ENCODE peak calls at places on chromosome 14, in nine cellular contexts. One of them, this sample, is unnamed. For H3K36me3 and H3K27me3, the result is how much of the 10 kb centered on the place peaks cover.

GRCh38 chr14:81710232-81710845 is 176.7 kb upstream of the SEL1L start:
- DNase-seq in testis: peak
- DNase-seq in HCT116: peak
- DNase-seq in right lobe of liver: no peak
- DNase-seq in IMR-90: peak
- DNase-seq in HepG2: peak
- DNase-seq in uterus: no peak
- DNase-seq in stomach: no peak
- DNase-seq in breast epithelium: no peak
- DNase-seq in this sample: peak

GRCh38 chr14:64459737-64460136 is 5.6 kb upstream of the AKAP5 start:
- DNase-seq in testis: no peak
- DNase-seq in HCT116: no peak
- DNase-seq in right lobe of liver: no peak
- DNase-seq in IMR-90: no peak
- DNase-seq in HepG2: no peak
- DNase-seq in uterus: no peak
- DNase-seq in stomach: no peak
- DNase-seq in breast epithelium: no peak
- DNase-seq in this sample: no peak

GRCh38 chr14:77122555-77123125 is 19.0 kb downstream of the ZDHHC22 start:
- DNase-seq in testis: no peak
- DNase-seq in HCT116: no peak
- DNase-seq in right lobe of liver: no peak
- DNase-seq in IMR-90: no peak
- DNase-seq in HepG2: no peak
- DNase-seq in uterus: no peak
- DNase-seq in stomach: no peak
- DNase-seq in breast epithelium: no peak
- DNase-seq in this sample: no peak

GRCh38 chr14:101492716-101493115 is 68.6 kb upstream of the DIO3 start:
- DNase-seq in testis: peak
- DNase-seq in HCT116: no peak
- DNase-seq in right lobe of liver: peak
- DNase-seq in IMR-90: no peak
- DNase-seq in HepG2: no peak
- DNase-seq in uterus: peak
- DNase-seq in stomach: no peak
- DNase-seq in breast epithelium: no peak
- DNase-seq in this sample: no peak

GRCh38 chr14:85124896-85125295 is 405.0 kb upstream of the FLRT2 start:
- DNase-seq in testis: no peak
- DNase-seq in HCT116: no peak
- DNase-seq in right lobe of liver: no peak
- DNase-seq in IMR-90: no peak
- DNase-seq in HepG2: no peak
- DNase-seq in uterus: no peak
- DNase-seq in stomach: no peak
- DNase-seq in breast epithelium: no peak
- DNase-seq in this sample: no peak

GRCh38 chr14:59283380-59283779 is 94.9 kb downstream of the DAAM1 start:
- DNase-seq in testis: no peak
- DNase-seq in HCT116: no peak
- DNase-seq in right lobe of liver: no peak
- DNase-seq in IMR-90: peak
- DNase-seq in HepG2: peak
- DNase-seq in uterus: no peak
- DNase-seq in stomach: no peak
- DNase-seq in breast epithelium: no peak
- DNase-seq in this sample: no peak

GRCh38 chr14:29576997-29577396 is 350.6 kb downstream of the PRKD1 start:
- DNase-seq in testis: no peak
- DNase-seq in HCT116: no peak
- DNase-seq in right lobe of liver: no peak
- DNase-seq in IMR-90: peak
- DNase-seq in HepG2: no peak
- DNase-seq in uterus: no peak
- DNase-seq in stomach: no peak
- DNase-seq in breast epithelium: no peak
- DNase-seq in this sample: no peak

GRCh38 chr14:26199599-26200370 is 398.0 kb downstream of the NOVA1 start:
- DNase-seq in testis: no peak
- DNase-seq in HCT116: no peak
- DNase-seq in right lobe of liver: no peak
- DNase-seq in IMR-90: no peak
- DNase-seq in HepG2: no peak
- DNase-seq in uterus: no peak
- DNase-seq in stomach: no peak
- DNase-seq in breast epithelium: no peak
- DNase-seq in this sample: no peak

GRCh38 chr14:95705518-95705917 is 8.4 kb downstream of the TCL1A start:
- DNase-seq in testis: no peak
- DNase-seq in HCT116: no peak
- DNase-seq in right lobe of liver: no peak
- DNase-seq in IMR-90: no peak
- DNase-seq in HepG2: no peak
- DNase-seq in uterus: no peak
- DNase-seq in stomach: no peak
- DNase-seq in breast epithelium: no peak
- DNase-seq in this sample: no peak

GRCh38 chr14:102071283-102071998 is 15.4 kb downstream of the HSP90AA1 start:
- DNase-seq in testis: no peak
- DNase-seq in HCT116: peak
- DNase-seq in right lobe of liver: peak
- DNase-seq in IMR-90: peak
- DNase-seq in HepG2: peak
- DNase-seq in uterus: no peak
- DNase-seq in stomach: no peak
- DNase-seq in breast epithelium: peak
- DNase-seq in this sample: peak

GRCh38 chr14:22097606-22098292 is 424.1 kb upstream of the OR4E1 start:
- DNase-seq in testis: no peak
- DNase-seq in HCT116: no peak
- DNase-seq in right lobe of liver: no peak
- DNase-seq in IMR-90: no peak
- DNase-seq in HepG2: no peak
- DNase-seq in uterus: no peak
- DNase-seq in stomach: no peak
- DNase-seq in breast epithelium: no peak
- DNase-seq in this sample: no peak

GRCh38 chr14:92026548-92027190 is 13.2 kb downstream of the TRIP11 start:
- DNase-seq in testis: no peak
- DNase-seq in HCT116: no peak
- DNase-seq in right lobe of liver: no peak
- DNase-seq in IMR-90: no peak
- DNase-seq in HepG2: no peak
- DNase-seq in uterus: no peak
- DNase-seq in stomach: no peak
- DNase-seq in breast epithelium: no peak
- DNase-seq in this sample: no peak

GRCh38 chr14:99597911-99598600 is 6.0 kb downstream of the CCDC85C start:
- DNase-seq in testis: no peak
- DNase-seq in HCT116: no peak
- DNase-seq in right lobe of liver: no peak
- DNase-seq in IMR-90: no peak
- DNase-seq in HepG2: no peak
- DNase-seq in uterus: no peak
- DNase-seq in stomach: no peak
- DNase-seq in breast epithelium: no peak
- DNase-seq in this sample: no peak

GRCh38 chr14:60965402-60965801 is 15.5 kb downstream of the TRMT5 start:
- DNase-seq in testis: no peak
- DNase-seq in HCT116: no peak
- DNase-seq in right lobe of liver: no peak
- DNase-seq in IMR-90: peak
- DNase-seq in HepG2: no peak
- DNase-seq in uterus: no peak
- DNase-seq in stomach: no peak
- DNase-seq in breast epithelium: no peak
- DNase-seq in this sample: no peak

GRCh38 chr14:95273041-95273978 is 46.4 kb downstream of the CLMN start:
- DNase-seq in testis: no peak
- DNase-seq in HCT116: no peak
- DNase-seq in right lobe of liver: no peak
- DNase-seq in IMR-90: no peak
- DNase-seq in HepG2: peak
- DNase-seq in uterus: no peak
- DNase-seq in stomach: peak
- DNase-seq in breast epithelium: peak
- DNase-seq in this sample: no peak

GRCh38 chr14:104977681-104978647 is at the start of gene AHNAK2:
- DNase-seq in testis: peak
- DNase-seq in HCT116: peak
- DNase-seq in right lobe of liver: peak
- DNase-seq in IMR-90: peak
- DNase-seq in HepG2: peak
- DNase-seq in uterus: peak
- DNase-seq in stomach: peak
- DNase-seq in breast epithelium: no peak
- DNase-seq in this sample: peak
- TF ChIP-seq POLR2A in testis: no peak
- TF ChIP-seq POLR2A in HCT116: peak
- TF ChIP-seq POLR2A in right lobe of liver: peak
- TF ChIP-seq POLR2A in IMR-90: no peak
- TF ChIP-seq POLR2A in HepG2: no peak
- TF ChIP-seq POLR2A in uterus: peak
- TF ChIP-seq POLR2A in stomach: no peak
- TF ChIP-seq POLR2A in breast epithelium: no peak
- TF ChIP-seq POLR2A in this sample: no peak

GRCh38 chr14:67370830-67371229 is 10.7 kb downstream of the EIF2S1 start:
- DNase-seq in testis: no peak
- DNase-seq in HCT116: no peak
- DNase-seq in right lobe of liver: no peak
- DNase-seq in IMR-90: peak
- DNase-seq in HepG2: no peak
- DNase-seq in uterus: no peak
- DNase-seq in stomach: no peak
- DNase-seq in breast epithelium: no peak
- DNase-seq in this sample: no peak

GRCh38 chr14:67373347-67373746 is 13.2 kb downstream of the EIF2S1 start:
- DNase-seq in testis: no peak
- DNase-seq in HCT116: no peak
- DNase-seq in right lobe of liver: no peak
- DNase-seq in IMR-90: no peak
- DNase-seq in HepG2: no peak
- DNase-seq in uterus: no peak
- DNase-seq in stomach: no peak
- DNase-seq in breast epithelium: no peak
- DNase-seq in this sample: no peak

GRCh38 chr14:67371247-67372148 is 11.4 kb downstream of the EIF2S1 start:
- DNase-seq in testis: no peak
- DNase-seq in HCT116: no peak
- DNase-seq in right lobe of liver: no peak
- DNase-seq in IMR-90: no peak
- DNase-seq in HepG2: no peak
- DNase-seq in uterus: no peak
- DNase-seq in stomach: no peak
- DNase-seq in breast epithelium: no peak
- DNase-seq in this sample: no peak

GRCh38 chr14:67377916-67378315 is 17.8 kb downstream of the EIF2S1 start:
- DNase-seq in testis: no peak
- DNase-seq in HCT116: no peak
- DNase-seq in right lobe of liver: no peak
- DNase-seq in IMR-90: no peak
- DNase-seq in HepG2: no peak
- DNase-seq in uterus: no peak
- DNase-seq in stomach: no peak
- DNase-seq in breast epithelium: no peak
- DNase-seq in this sample: no peak

DNA sequence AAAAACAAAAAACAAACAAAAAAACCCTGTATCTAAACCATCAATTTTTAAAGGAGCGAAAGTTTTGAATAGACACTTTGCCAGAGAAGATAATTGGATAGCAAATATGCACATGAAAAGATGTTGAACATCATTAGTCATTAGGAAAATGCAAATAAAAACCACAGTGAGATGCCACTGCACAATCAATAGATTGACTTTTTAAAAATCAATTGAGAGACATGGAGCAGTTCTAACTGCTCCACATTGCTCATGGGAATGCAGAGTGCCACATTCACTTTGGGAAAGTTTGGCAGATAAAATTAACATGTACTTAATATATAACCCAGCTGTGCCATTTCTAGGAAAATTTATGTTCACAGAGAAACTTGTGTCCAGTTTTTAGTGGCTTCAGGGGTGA is 12.7 kb downstream of the EIF2S1 start:
- DNase-seq in testis: no peak
- DNase-seq in HCT116: no peak
- DNase-seq in right lobe of liver: no peak
- DNase-seq in IMR-90: no peak
- DNase-seq in HepG2: no peak
- DNase-seq in uterus: no peak
- DNase-seq in stomach: no peak
- DNase-seq in breast epithelium: no peak
- DNase-seq in this sample: no peak
- H3K36me3 ChIP-seq in testis: under half
- H3K36me3 ChIP-seq in HCT116: half or more
- H3K36me3 ChIP-seq in right lobe of liver: under half
- H3K36me3 ChIP-seq in IMR-90: under half
- H3K36me3 ChIP-seq in HepG2: half or more
- H3K36me3 ChIP-seq in uterus: under half
- H3K36me3 ChIP-seq in stomach: under half
- H3K36me3 ChIP-seq in breast epithelium: under half
- H3K36me3 ChIP-seq in this sample: under half

DNA sequence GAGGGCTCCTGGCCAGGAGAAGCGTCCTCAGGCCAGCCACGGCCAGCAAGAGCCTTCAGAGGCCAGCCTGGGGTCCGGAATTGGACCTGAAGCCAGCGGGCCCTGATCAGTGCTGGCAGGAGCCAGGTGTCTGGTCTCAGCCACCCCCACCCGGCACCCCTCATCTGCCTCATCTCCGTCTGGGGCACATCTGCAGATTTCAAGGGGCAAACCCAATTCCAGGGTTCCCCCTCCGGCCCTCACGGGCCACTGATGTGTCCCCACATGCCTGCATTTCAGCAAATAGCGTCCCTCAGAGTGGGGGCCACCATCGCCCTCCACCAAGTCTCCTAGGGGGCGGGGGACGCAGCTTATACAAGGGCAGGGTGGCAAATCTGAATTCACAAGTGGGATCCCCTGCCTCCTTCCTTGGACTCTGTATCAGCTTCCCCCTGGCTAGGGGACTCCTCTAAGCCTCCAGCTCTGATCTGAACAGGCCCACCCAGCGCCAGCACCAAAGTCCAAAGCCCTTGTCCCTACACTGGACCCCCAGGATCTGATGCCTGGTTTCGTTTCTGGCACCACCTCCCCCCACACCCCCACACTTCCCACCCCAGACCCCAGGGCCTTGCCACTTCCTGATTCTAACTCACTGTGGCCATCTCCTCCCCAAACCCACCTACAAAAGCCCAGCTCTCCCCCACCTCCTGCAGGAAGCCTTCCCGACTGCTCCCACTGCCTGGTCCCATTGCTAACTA is 10.1 kb downstream of the TMEM179 start:
- DNase-seq in testis: no peak
- DNase-seq in HCT116: no peak
- DNase-seq in right lobe of liver: peak
- DNase-seq in IMR-90: no peak
- DNase-seq in HepG2: no peak
- DNase-seq in uterus: no peak
- DNase-seq in stomach: no peak
- DNase-seq in breast epithelium: no peak
- DNase-seq in this sample: no peak
- H3K27me3 ChIP-seq in testis: under half
- H3K27me3 ChIP-seq in HCT116: under half
- H3K27me3 ChIP-seq in right lobe of liver: under half
- H3K27me3 ChIP-seq in IMR-90: under half
- H3K27me3 ChIP-seq in HepG2: half or more
- H3K27me3 ChIP-seq in uterus: under half
- H3K27me3 ChIP-seq in stomach: under half
- H3K27me3 ChIP-seq in breast epithelium: under half
- H3K27me3 ChIP-seq in this sample: under half

GRCh38 chr14:50363734-50364113 is 33.0 kb downstream of the CDKL1 start:
- DNase-seq in testis: no peak
- DNase-seq in HCT116: no peak
- DNase-seq in right lobe of liver: no peak
- DNase-seq in IMR-90: peak
- DNase-seq in HepG2: no peak
- DNase-seq in uterus: no peak
- DNase-seq in stomach: no peak
- DNase-seq in breast epithelium: no peak
- DNase-seq in this sample: no peak
- TF ChIP-seq POLR2A in testis: no peak
- TF ChIP-seq POLR2A in HCT116: no peak
- TF ChIP-seq POLR2A in right lobe of liver: no peak
- TF ChIP-seq POLR2A in IMR-90: no peak
- TF ChIP-seq POLR2A in HepG2: no peak
- TF ChIP-seq POLR2A in uterus: no peak
- TF ChIP-seq POLR2A in stomach: no peak
- TF ChIP-seq POLR2A in breast epithelium: no peak
- TF ChIP-seq POLR2A in this sample: no peak

This sample was measured in body of pancreas.